ENCODE peak calls at places on chromosomes 5 and 9, in five cellular contexts. One of them, this sample, is unnamed. For H3K27me3, the result is how much of the 10 kb centered on the place peaks cover.

GRCh38 chr9:93648836-93649235 is 72.5 kb downstream of the PHF2 start:
- DNase-seq in tibial artery: no peak
- DNase-seq in fibroblast of lung: no peak
- DNase-seq in lung: no peak
- DNase-seq in adrenal gland: peak
- DNase-seq in this sample: peak

GRCh38 chr5:43553381-43553780 is 3.5 kb downstream of the PAIP1 start:
- DNase-seq in tibial artery: no peak
- DNase-seq in fibroblast of lung: no peak
- DNase-seq in lung: no peak
- DNase-seq in adrenal gland: no peak
- DNase-seq in this sample: no peak

GRCh38 chr5:62115009-62115408 is 191.0 kb upstream of the KIF2A start:
- DNase-seq in tibial artery: no peak
- DNase-seq in fibroblast of lung: no peak
- DNase-seq in lung: no peak
- DNase-seq in adrenal gland: no peak
- DNase-seq in this sample: no peak

GRCh38 chr9:25397746-25398145 is 280.5 kb downstream of the TUSC1 start:
- DNase-seq in tibial artery: no peak
- DNase-seq in fibroblast of lung: no peak
- DNase-seq in lung: no peak
- DNase-seq in adrenal gland: no peak
- DNase-seq in this sample: no peak

GRCh38 chr5:90916947-90917800 is 358.6 kb downstream of the ADGRV1 start:
- DNase-seq in tibial artery: no peak
- DNase-seq in fibroblast of lung: no peak
- DNase-seq in lung: no peak
- DNase-seq in adrenal gland: no peak
- DNase-seq in this sample: no peak

GRCh38 chr9:13033959-13034695 is 245.4 kb downstream of the MPDZ start:
- DNase-seq in tibial artery: peak
- DNase-seq in fibroblast of lung: peak
- DNase-seq in lung: peak
- DNase-seq in adrenal gland: peak
- DNase-seq in this sample: peak

GRCh38 chr5:150778517-150779396 is at the start of gene SMIM3:
- DNase-seq in tibial artery: peak
- DNase-seq in fibroblast of lung: peak
- DNase-seq in lung: peak
- DNase-seq in adrenal gland: peak
- DNase-seq in this sample: peak

GRCh38 chr9:73558471-73558870 is 406.8 kb downstream of the ANXA1 start:
- DNase-seq in tibial artery: no peak
- DNase-seq in fibroblast of lung: no peak
- DNase-seq in lung: no peak
- DNase-seq in adrenal gland: no peak
- DNase-seq in this sample: no peak

GRCh38 chr5:181194489-181195248 is 10.3 kb downstream of the TRIM7 start:
- DNase-seq in tibial artery: no peak
- DNase-seq in fibroblast of lung: no peak
- DNase-seq in lung: no peak
- DNase-seq in adrenal gland: peak
- DNase-seq in this sample: peak

GRCh38 chr9:102911185-102911584 is 83.9 kb upstream of the CYLC2 start:
- DNase-seq in tibial artery: no peak
- DNase-seq in fibroblast of lung: no peak
- DNase-seq in lung: no peak
- DNase-seq in adrenal gland: no peak
- DNase-seq in this sample: no peak

GRCh38 chr5:123881791-123882244 is 369.8 kb downstream of the CSNK1G3 start:
- DNase-seq in tibial artery: no peak
- DNase-seq in fibroblast of lung: peak
- DNase-seq in lung: no peak
- DNase-seq in adrenal gland: no peak
- DNase-seq in this sample: no peak

GRCh38 chr5:102971693-102972293 is 148.1 kb downstream of the GIN1 start:
- DNase-seq in tibial artery: no peak
- DNase-seq in fibroblast of lung: peak
- DNase-seq in lung: no peak
- DNase-seq in adrenal gland: no peak
- DNase-seq in this sample: no peak

GRCh38 chr5:145903113-145903512 is 30.3 kb upstream of the GRXCR2 start:
- DNase-seq in tibial artery: no peak
- DNase-seq in fibroblast of lung: no peak
- DNase-seq in lung: no peak
- DNase-seq in adrenal gland: no peak
- DNase-seq in this sample: no peak

GRCh38 chr9:132319421-132320110 is 35.2 kb downstream of the SETX start:
- DNase-seq in tibial artery: no peak
- DNase-seq in fibroblast of lung: no peak
- DNase-seq in lung: no peak
- DNase-seq in adrenal gland: no peak
- DNase-seq in this sample: no peak

GRCh38 chr9:131732061-131732526 is 7.8 kb downstream of the RAPGEF1 start:
- DNase-seq in tibial artery: no peak
- DNase-seq in fibroblast of lung: peak
- DNase-seq in lung: peak
- DNase-seq in adrenal gland: no peak
- DNase-seq in this sample: no peak

GRCh38 chr5:52892242-52892878 is 96.8 kb upstream of the ITGA2 start:
- DNase-seq in tibial artery: no peak
- DNase-seq in fibroblast of lung: no peak
- DNase-seq in lung: no peak
- DNase-seq in adrenal gland: no peak
- DNase-seq in this sample: no peak

GRCh38 chr9:463455-464125 is 248.9 kb downstream of the DOCK8 start:
- DNase-seq in tibial artery: no peak
- DNase-seq in fibroblast of lung: no peak
- DNase-seq in lung: no peak
- DNase-seq in adrenal gland: no peak
- DNase-seq in this sample: no peak

GRCh38 chr5:38410304-38410990 is 146.0 kb downstream of the LIFR start:
- DNase-seq in tibial artery: no peak
- DNase-seq in fibroblast of lung: no peak
- DNase-seq in lung: no peak
- DNase-seq in adrenal gland: no peak
- DNase-seq in this sample: no peak

GRCh38 chr9:100379862-100380261 is 27.1 kb upstream of the TEX10 start:
- DNase-seq in tibial artery: no peak
- DNase-seq in fibroblast of lung: peak
- DNase-seq in lung: no peak
- DNase-seq in adrenal gland: no peak
- DNase-seq in this sample: no peak

GRCh38 chr9:109817846-109818472 is 38.0 kb downstream of the PALM2AKAP2 start:
- DNase-seq in tibial artery: peak
- DNase-seq in fibroblast of lung: peak
- DNase-seq in lung: peak
- DNase-seq in adrenal gland: peak
- DNase-seq in this sample: no peak

GRCh38 chr9:99118782-99119466 is 14.0 kb downstream of the TGFBR1 start:
- DNase-seq in tibial artery: no peak
- DNase-seq in fibroblast of lung: no peak
- DNase-seq in lung: no peak
- DNase-seq in adrenal gland: no peak
- DNase-seq in this sample: no peak

GRCh38 chr9:83138422-83139135 is 75.6 kb upstream of the RASEF start:
- DNase-seq in tibial artery: no peak
- DNase-seq in fibroblast of lung: no peak
- DNase-seq in lung: no peak
- DNase-seq in adrenal gland: no peak
- DNase-seq in this sample: no peak

GRCh38 chr5:1860021-1860610 is 22.6 kb downstream of the IRX4 start:
- DNase-seq in tibial artery: no peak
- DNase-seq in fibroblast of lung: no peak
- DNase-seq in lung: no peak
- DNase-seq in adrenal gland: no peak
- DNase-seq in this sample: no peak

GRCh38 chr5:154627711-154628678 is 127.2 kb upstream of the LARP1 start:
- DNase-seq in tibial artery: no peak
- DNase-seq in fibroblast of lung: peak
- DNase-seq in lung: no peak
- DNase-seq in adrenal gland: no peak
- DNase-seq in this sample: no peak

GRCh38 chr9:6080154-6080716 is 64.8 kb upstream of the RANBP6 start:
- DNase-seq in tibial artery: peak
- DNase-seq in fibroblast of lung: peak
- DNase-seq in lung: peak
- DNase-seq in adrenal gland: peak
- DNase-seq in this sample: peak

GRCh38 chr9:6076856-6077255 is 61.4 kb upstream of the RANBP6 start:
- DNase-seq in tibial artery: no peak
- DNase-seq in fibroblast of lung: no peak
- DNase-seq in lung: no peak
- DNase-seq in adrenal gland: no peak
- DNase-seq in this sample: no peak

GRCh38 chr9:6078382-6079105 is 63.1 kb upstream of the RANBP6 start:
- DNase-seq in tibial artery: no peak
- DNase-seq in fibroblast of lung: no peak
- DNase-seq in lung: no peak
- DNase-seq in adrenal gland: no peak
- DNase-seq in this sample: no peak

GRCh38 chr9:6073731-6074130 is 58.3 kb upstream of the RANBP6 start:
- DNase-seq in tibial artery: no peak
- DNase-seq in fibroblast of lung: no peak
- DNase-seq in lung: no peak
- DNase-seq in adrenal gland: no peak
- DNase-seq in this sample: no peak

DNA sequence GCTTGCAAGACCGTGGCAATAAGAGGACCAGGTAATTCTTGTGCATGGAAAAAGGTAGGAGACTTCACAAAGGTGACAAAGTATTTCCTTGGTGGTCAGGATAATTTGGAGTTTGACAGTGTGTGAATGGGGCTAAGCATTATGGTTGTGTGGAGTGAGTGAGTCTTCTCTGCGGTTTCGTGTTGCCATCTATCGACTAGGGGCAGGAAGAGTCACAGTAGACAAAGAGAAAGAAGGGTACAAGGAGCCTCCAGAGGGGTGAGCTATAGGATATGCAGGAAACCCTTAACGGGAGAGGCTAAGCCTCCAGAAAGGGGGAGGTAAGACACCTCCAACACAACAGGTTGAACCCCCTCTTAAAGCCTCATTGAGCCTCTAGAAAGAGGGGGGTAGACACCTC is 64.0 kb upstream of the RANBP6 start:
- DNase-seq in tibial artery: no peak
- DNase-seq in fibroblast of lung: no peak
- DNase-seq in lung: no peak
- DNase-seq in adrenal gland: no peak
- DNase-seq in this sample: no peak
- H3K4me3 ChIP-seq in tibial artery: no peak
- H3K4me3 ChIP-seq in fibroblast of lung: no peak
- H3K4me3 ChIP-seq in lung: no peak
- H3K4me3 ChIP-seq in adrenal gland: peak
- H3K4me3 ChIP-seq in this sample: peak

GRCh38 chr9:136294437-136294836 is 9.5 kb downstream of the CCDC187 start:
- DNase-seq in tibial artery: no peak
- DNase-seq in fibroblast of lung: no peak
- DNase-seq in lung: no peak
- DNase-seq in adrenal gland: no peak
- DNase-seq in this sample: peak
- H3K27me3 ChIP-seq in tibial artery: half or more
- H3K27me3 ChIP-seq in fibroblast of lung: under half
- H3K27me3 ChIP-seq in lung: under half
- H3K27me3 ChIP-seq in adrenal gland: under half
- H3K27me3 ChIP-seq in this sample: under half

GRCh38 chr5:6719896-6720560 is 6.8 kb downstream of the TENT4A start:
- DNase-seq in tibial artery: no peak
- DNase-seq in fibroblast of lung: no peak
- DNase-seq in lung: no peak
- DNase-seq in adrenal gland: no peak
- DNase-seq in this sample: no peak
- H3K4me3 ChIP-seq in tibial artery: no peak
- H3K4me3 ChIP-seq in fibroblast of lung: no peak
- H3K4me3 ChIP-seq in lung: no peak
- H3K4me3 ChIP-seq in adrenal gland: no peak
- H3K4me3 ChIP-seq in this sample: no peak

GRCh38 chr5:135489466-135490244 is 37.5 kb upstream of the TIFAB start:
- DNase-seq in tibial artery: no peak
- DNase-seq in fibroblast of lung: peak
- DNase-seq in lung: no peak
- DNase-seq in adrenal gland: no peak
- DNase-seq in this sample: no peak

GRCh38 chr5:135490245-135491037 is 38.3 kb upstream of the TIFAB start:
- DNase-seq in tibial artery: no peak
- DNase-seq in fibroblast of lung: peak
- DNase-seq in lung: no peak
- DNase-seq in adrenal gland: no peak
- DNase-seq in this sample: no peak

GRCh38 chr5:135486679-135487395 is 34.7 kb upstream of the TIFAB start:
- DNase-seq in tibial artery: no peak
- DNase-seq in fibroblast of lung: no peak
- DNase-seq in lung: no peak
- DNase-seq in adrenal gland: no peak
- DNase-seq in this sample: no peak

GRCh38 chr5:135487839-135488514 is 35.8 kb upstream of the TIFAB start:
- DNase-seq in tibial artery: no peak
- DNase-seq in fibroblast of lung: no peak
- DNase-seq in lung: no peak
- DNase-seq in adrenal gland: no peak
- DNase-seq in this sample: no peak

DNA sequence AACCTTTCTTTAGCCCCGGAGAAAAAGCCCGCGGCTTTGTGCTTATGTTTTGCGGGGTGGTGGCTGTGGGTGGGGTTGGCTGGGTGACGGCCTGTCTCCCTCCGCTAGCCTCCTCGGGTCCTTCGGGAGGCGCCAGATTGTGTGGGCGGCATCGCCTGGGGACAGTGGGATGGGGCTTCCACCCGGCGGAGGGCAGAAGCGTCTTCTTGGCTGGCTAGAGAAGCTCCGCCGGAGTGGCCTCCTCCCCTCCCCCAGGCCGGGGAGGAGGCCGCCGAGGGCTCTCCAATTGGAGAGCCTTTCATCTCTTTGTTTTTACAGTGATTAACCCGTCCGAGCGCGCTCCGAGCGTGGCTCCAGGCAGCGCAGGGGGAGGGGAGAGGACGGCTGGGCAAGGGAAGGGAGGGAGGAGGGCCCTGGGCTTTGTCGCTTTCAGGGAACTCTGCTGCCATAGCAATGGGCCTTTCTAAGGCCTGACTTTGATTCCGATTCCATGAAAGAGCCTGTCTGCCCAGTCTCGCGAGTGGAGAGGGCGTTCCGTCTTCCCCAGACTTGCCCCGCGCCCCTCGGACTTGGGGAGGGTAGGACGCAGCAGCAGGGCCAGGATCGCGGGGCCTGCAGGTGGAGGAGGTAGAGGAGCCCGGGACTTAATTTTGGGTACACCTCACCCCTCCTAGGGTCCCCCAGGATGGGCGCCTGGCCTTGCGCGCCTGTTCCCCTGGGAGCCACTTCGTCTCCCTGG is 36.7 kb upstream of the TIFAB start:
- DNase-seq in tibial artery: no peak
- DNase-seq in fibroblast of lung: peak
- DNase-seq in lung: no peak
- DNase-seq in adrenal gland: no peak
- DNase-seq in this sample: peak
- H3K27me3 ChIP-seq in tibial artery: half or more
- H3K27me3 ChIP-seq in fibroblast of lung: under half
- H3K27me3 ChIP-seq in lung: under half
- H3K27me3 ChIP-seq in adrenal gland: under half
- H3K27me3 ChIP-seq in this sample: under half

GRCh38 chr9:136552117-136552685 is 6.4 kb upstream of the NOTCH1 start:
- DNase-seq in tibial artery: peak
- DNase-seq in fibroblast of lung: peak
- DNase-seq in lung: no peak
- DNase-seq in adrenal gland: no peak
- DNase-seq in this sample: no peak
- H3K4me3 ChIP-seq in tibial artery: peak
- H3K4me3 ChIP-seq in fibroblast of lung: no peak
- H3K4me3 ChIP-seq in lung: no peak
- H3K4me3 ChIP-seq in adrenal gland: no peak
- H3K4me3 ChIP-seq in this sample: no peak